ENCODE peak calls at places on chromosome 14, in five cellular contexts. L is GM23338, N is PC-9, B is K562, D is MM.1S. P is an unnamed sample.

GRCh38 chr14:35336171-35337073 is 44.2 kb downstream of the PSMA6 start:
- DNase-seq in L (peak; percentile 63), B (peak; percentile 62), N (peak; percentile 92), D (no peak), P (peak; percentile 47)

GRCh38 chr14:26598672-26599131 is 869 bp upstream of the NOVA1 start:
- DNase-seq in N (no peak), D (no peak), L (no peak), B (no peak), P (no peak)

GRCh38 chr14:61420326-61420725 is 98.9 kb downstream of the PRKCH start:
- DNase-seq in N (peak; percentile 88), B (no peak), L (no peak), D (no peak), P (no peak)

GRCh38 chr14:59882957-59883356 is 12.4 kb upstream of the RTN1 start:
- DNase-seq in L (peak; percentile 58), N (no peak), D (no peak), B (peak; percentile 17), P (no peak)

GRCh38 chr14:28751467-28752058 is 15.0 kb upstream of the FOXG1 start:
- DNase-seq in N (no peak), D (peak; percentile 50), L (peak; percentile 88), B (peak; percentile 16), P (peak; percentile 63)

GRCh38 chr14:37936971-37937370 is 270.7 kb upstream of the SSTR1 start:
- DNase-seq in D (no peak), L (no peak), N (no peak), B (no peak), P (no peak)

GRCh38 chr14:65499138-65499537 is 86.6 kb downstream of the FUT8 start:
- DNase-seq in B (no peak), D (no peak), L (no peak), N (no peak), P (no peak)

GRCh38 chr14:39233680-39234326 is at the start of gene MIA2:
- DNase-seq in L (no peak), N (no peak), D (no peak), B (no peak), P (no peak)

GRCh38 chr14:100176811-100177327 is 17.4 kb upstream of the DEGS2 start:
- DNase-seq in B (no peak), N (no peak), L (no peak), D (no peak), P (no peak)

GRCh38 chr14:42884100-42884499 is 1277.4 kb downstream of the LRFN5 start:
- DNase-seq in B (no peak), D (no peak), N (peak; percentile 46), L (no peak), P (peak; percentile 95)

GRCh38 chr14:95134304-95134933 is 22.9 kb downstream of the DICER1 start:
- DNase-seq in N (no peak), L (no peak), B (no peak), D (no peak), P (no peak)

GRCh38 chr14:61388976-61389576 is 67.7 kb downstream of the PRKCH start:
- DNase-seq in B (no peak), N (peak; percentile 69), L (no peak), D (no peak), P (no peak)

GRCh38 chr14:99304208-99304607 is 32.2 kb upstream of the BCL11B start:
- DNase-seq in N (no peak), B (no peak), L (no peak), D (no peak), P (no peak)

GRCh38 chr14:52695481-52696091 is at the start of gene ERO1A:
- DNase-seq in D (peak; percentile 52), N (peak; percentile 69), L (peak; percentile 81), B (peak; percentile 62), P (peak; percentile 81)

GRCh38 chr14:35927727-35928126 is 101.6 kb downstream of the BRMS1L start:
- DNase-seq in L (no peak), N (peak; percentile 37), B (no peak), D (no peak), P (peak; percentile 4)

GRCh38 chr14:65206448-65207096 is 104.3 kb upstream of the MAX start:
- DNase-seq in D (peak; percentile 67), L (no peak), N (peak; percentile 40), B (no peak), P (peak; percentile 54)

GRCh38 chr14:52279405-52279804 is 11.9 kb downstream of the PTGDR start:
- DNase-seq in L (no peak), N (peak; percentile 48), D (no peak), B (no peak), P (peak; percentile 78)

GRCh38 chr14:100193417-100194357 is 34.2 kb upstream of the DEGS2 start:
- DNase-seq in L (no peak), B (peak; percentile 45), D (no peak), N (no peak), P (no peak)

GRCh38 chr14:52068741-52069616 is at the start of gene NID2:
- DNase-seq in L (peak; percentile 95), N (no peak), D (no peak), B (peak; percentile 33), P (peak; percentile 88)

GRCh38 chr14:105414456-105415371 is 4.9 kb upstream of the MTA1 start:
- DNase-seq in D (no peak), B (peak; percentile 77), N (no peak), L (peak; percentile 82), P (peak; percentile 60)

GRCh38 chr14:61661471-61661988 is 33.8 kb upstream of the HIF1A start:
- DNase-seq in N (no peak), D (peak; percentile 6), L (no peak), B (no peak), P (peak; percentile 86)

GRCh38 chr14:29648045-29648444 is 279.6 kb downstream of the PRKD1 start:
- DNase-seq in B (no peak), D (no peak), L (peak; percentile 44), N (no peak), P (peak; percentile 38)

GRCh38 chr14:100384277-100384676 is 61.1 kb downstream of the SLC25A47 start:
- DNase-seq in B (no peak), D (no peak), L (no peak), N (no peak), P (no peak)

GRCh38 chr14:35408026-35408425 is 3.5 kb upstream of the NFKBIA start:
- DNase-seq in L (no peak), D (no peak), B (no peak), N (no peak), P (no peak)

GRCh38 chr14:90616313-90616712 is 199.9 kb downstream of the TTC7B start:
- DNase-seq in D (no peak), B (no peak), L (no peak), N (no peak), P (no peak)

GRCh38 chr14:90616881-90617280 is 199.3 kb downstream of the TTC7B start:
- DNase-seq in B (no peak), L (no peak), N (no peak), D (no peak), P (no peak)

GRCh38 chr14:90615444-90616095 is 200.7 kb downstream of the TTC7B start:
- DNase-seq in B (no peak), N (no peak), L (no peak), D (no peak), P (no peak)

GRCh38 chr14:90619911-90620310 is 196.3 kb downstream of the TTC7B start:
- DNase-seq in N (no peak), L (no peak), B (no peak), D (no peak), P (no peak)

DNA sequence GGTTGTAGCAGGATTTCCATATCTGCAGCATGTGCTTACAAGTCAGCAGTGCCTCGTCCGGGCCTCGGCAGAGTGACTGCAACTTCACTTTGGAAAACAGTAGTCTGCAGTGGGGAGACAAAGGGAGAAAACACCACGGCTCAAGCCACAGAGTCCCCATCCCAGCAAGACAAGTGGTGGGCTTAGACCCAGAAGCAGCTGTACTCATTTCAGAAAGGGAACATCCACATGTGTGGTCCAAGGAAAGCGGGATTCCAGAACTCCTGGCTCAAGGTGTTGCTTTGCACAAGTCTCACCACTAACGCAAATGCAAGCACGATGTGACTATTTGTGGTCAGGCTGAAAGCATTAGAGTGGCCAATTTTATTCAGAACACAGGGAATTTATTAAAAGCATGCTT is 198.3 kb downstream of the TTC7B start:
- DNase-seq in N (no peak), L (no peak), D (no peak), B (no peak), P (no peak)
- H3K4me3 ChIP-seq in N (no peak overlapping the region), L (no peak overlapping the region), D (no peak overlapping the region), B (no peak overlapping the region), P (no peak overlapping the region)

DNA sequence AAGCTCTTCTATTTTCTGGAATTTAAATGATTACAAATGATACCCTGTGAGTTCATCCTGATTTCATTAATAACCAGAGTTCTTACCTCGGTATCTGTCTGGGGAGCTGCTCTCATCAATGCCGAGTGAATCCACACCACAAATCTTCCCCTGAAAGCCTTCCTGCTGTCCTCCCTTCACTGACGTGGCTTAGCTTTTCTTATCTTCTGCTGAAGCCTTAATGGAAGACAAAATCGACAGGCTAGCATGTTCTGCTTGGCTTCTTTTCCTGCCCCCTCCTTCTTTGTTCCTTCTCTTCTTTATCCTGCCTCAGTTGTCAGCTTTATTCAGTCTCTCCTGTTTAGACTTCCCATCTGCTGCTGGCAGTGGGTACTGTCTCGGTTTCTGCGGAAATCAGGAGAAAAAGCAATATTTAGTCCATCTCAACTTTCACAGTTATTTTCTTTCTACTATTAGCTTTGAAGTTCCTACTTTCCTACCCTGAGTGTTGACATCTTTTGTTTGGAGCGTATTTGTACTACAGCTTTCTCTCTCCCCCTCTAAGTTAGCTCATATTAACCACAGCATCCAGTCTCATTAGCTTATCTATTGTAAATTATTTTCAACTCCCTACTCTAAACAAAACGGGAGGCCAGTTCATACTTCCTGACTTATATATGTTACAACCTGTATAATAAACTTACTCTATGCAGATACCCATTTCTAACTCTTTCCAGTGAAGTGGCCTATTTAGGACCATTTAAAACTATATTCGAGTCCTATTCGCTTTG is 226.0 kb downstream of the DACT1 start:
- DNase-seq in B (no peak), D (no peak), L (no peak), N (no peak), P (peak; percentile 12)
- TF ChIP-seq EZH2 in B (no peak), D (no peak), L (no peak), N (no peak), P (no peak)

DNA sequence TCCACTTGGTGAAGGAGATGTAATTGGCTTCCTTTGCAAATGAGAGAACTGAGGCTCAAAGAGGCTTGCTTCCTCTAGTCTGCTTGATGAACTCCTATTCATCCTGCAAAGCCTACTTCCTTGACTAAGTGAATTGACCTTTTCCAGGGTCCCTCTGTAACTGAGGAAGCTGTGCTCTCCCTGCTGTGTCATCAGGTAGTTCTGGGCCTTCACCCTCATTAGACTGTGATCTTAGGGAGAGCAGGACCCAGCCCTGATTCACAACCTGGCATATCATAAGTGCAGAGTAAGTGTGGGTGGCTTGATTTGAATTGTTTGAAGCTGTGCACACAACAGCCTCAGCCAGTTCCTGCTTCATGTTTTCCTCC is 16.3 kb downstream of the ASB2 start:
- DNase-seq in D (no peak), B (no peak), L (no peak), N (peak; percentile 44), P (no peak)
- H3K4me3 ChIP-seq in D (no peak overlapping the region), B (no peak overlapping the region), L (no peak overlapping the region), N (peak overlapping the region; percentile 14), P (no peak overlapping the region)

GRCh38 chr14:102696332-102696731 is 80.9 kb upstream of the TRAF3 start:
- DNase-seq in B (no peak), L (no peak), N (no peak), D (no peak), P (no peak)

GRCh38 chr14:102694530-102695171 is 82.6 kb upstream of the TRAF3 start:
- DNase-seq in B (peak; percentile 55), D (peak; percentile 56), L (peak; percentile 96), N (peak; percentile 80), P (peak; percentile 80)

GRCh38 chr14:102699416-102700110 is 77.7 kb upstream of the TRAF3 start:
- DNase-seq in B (no peak), L (no peak), N (no peak), D (no peak), P (peak; percentile 16)

GRCh38 chr14:102695172-102695569 is 82.1 kb upstream of the TRAF3 start:
- DNase-seq in L (no peak), D (no peak), N (no peak), B (no peak), P (no peak)

GRCh38 chr14:102697125-102697900 is 79.9 kb upstream of the TRAF3 start:
- DNase-seq in B (no peak), D (no peak), L (no peak), N (no peak), P (no peak)
- TF ChIP-seq EZH2 in B (no peak), D (no peak), L (no peak), N (no peak), P (no peak)